ENCODE peak calls at places on chromosomes 16 and 17, in seven cellular contexts. Q is osteoblast, B is thoracic aorta, S is GM23338, R is fibroblast of lung, D is AG10803, P is testis. L is an unnamed sample.

GRCh38 chr17:31739300-31739699 is 119.7 kb downstream of the COPRS start:
- DNase-seq in R (peak; percentile 84), Q (no peak), P (no peak), D (peak; percentile 94), B (no peak), S (no peak), L (peak; percentile 59)

GRCh38 chr17:44086364-44087311 is 16.1 kb downstream of the G6PC3 start:
- DNase-seq in R (peak; percentile 85), Q (peak; percentile 99), P (peak; percentile 57), S (peak; percentile 52), D (peak; percentile 88), B (peak; percentile 39), L (peak; percentile 75)

GRCh38 chr16:17395849-17396480 is 74.8 kb downstream of the XYLT1 start:
- DNase-seq in B (no peak), S (no peak), R (peak; percentile 51), D (peak; percentile 68), P (peak; percentile 68), Q (peak; percentile 18), L (no peak)

GRCh38 chr17:29179232-29180036 is 764 bp downstream of the MYO18A start:
- DNase-seq in B (no peak), P (peak; percentile 56), D (no peak), Q (peak; percentile 87), R (no peak), S (peak; percentile 94), L (no peak)

GRCh38 chr17:21368545-21369246 is 7.5 kb upstream of the KCNJ12 start:
- DNase-seq in Q (no peak), D (no peak), P (no peak), S (no peak), B (no peak), R (no peak), L (no peak)

GRCh38 chr16:88063201-88063773 is 112.1 kb downstream of the BANP start:
- DNase-seq in B (no peak), Q (peak; percentile 98), P (peak; percentile 38), D (peak; percentile 98), R (peak; percentile 91), S (no peak), L (peak; percentile 42)

GRCh38 chr17:67441052-67441738 is 64.1 kb downstream of the PITPNC1 start:
- DNase-seq in R (peak; percentile 53), S (no peak), B (peak; percentile 6), D (peak; percentile 78), P (no peak), Q (peak; percentile 72), L (peak; percentile 21)

GRCh38 chr16:27800817-27801216 is 250.9 kb downstream of the KATNIP start:
- DNase-seq in B (no peak), S (no peak), Q (peak; percentile 54), P (no peak), D (no peak), R (no peak), L (no peak)

GRCh38 chr16:81697886-81698635 is 81.0 kb upstream of the PLCG2 start:
- DNase-seq in R (peak; percentile 55), P (no peak), S (no peak), D (no peak), Q (no peak), B (no peak), L (no peak)

GRCh38 chr17:47957591-47958490 is at the start of gene PRR15L:
- DNase-seq in Q (no peak), B (no peak), S (peak; percentile 81), D (no peak), P (no peak), R (no peak), L (no peak)

GRCh38 chr16:2486645-2487516 is 12.0 kb downstream of the TBC1D24 start:
- DNase-seq in S (no peak), R (no peak), D (no peak), B (no peak), P (peak; percentile 81), Q (peak; percentile 76), L (no peak)

GRCh38 chr17:40475234-40476210 is 25.9 kb downstream of the TNS4 start:
- DNase-seq in Q (peak; percentile 66), R (no peak), P (no peak), B (no peak), D (no peak), S (no peak), L (no peak)

GRCh38 chr16:52526429-52526828 is 20.5 kb downstream of the TOX3 start:
- DNase-seq in S (peak; percentile 41), P (no peak), Q (no peak), B (no peak), D (no peak), R (no peak), L (no peak)

GRCh38 chr16:67668495-67669157 is 2.0 kb downstream of the C16orf86 start:
- DNase-seq in Q (peak; percentile 69), P (no peak), B (no peak), R (no peak), D (no peak), S (no peak), L (no peak)

GRCh38 chr16:87953308-87954208 is 2.3 kb downstream of the BANP start:
- DNase-seq in P (no peak), S (no peak), R (no peak), D (no peak), B (no peak), Q (no peak), L (no peak)

DNA sequence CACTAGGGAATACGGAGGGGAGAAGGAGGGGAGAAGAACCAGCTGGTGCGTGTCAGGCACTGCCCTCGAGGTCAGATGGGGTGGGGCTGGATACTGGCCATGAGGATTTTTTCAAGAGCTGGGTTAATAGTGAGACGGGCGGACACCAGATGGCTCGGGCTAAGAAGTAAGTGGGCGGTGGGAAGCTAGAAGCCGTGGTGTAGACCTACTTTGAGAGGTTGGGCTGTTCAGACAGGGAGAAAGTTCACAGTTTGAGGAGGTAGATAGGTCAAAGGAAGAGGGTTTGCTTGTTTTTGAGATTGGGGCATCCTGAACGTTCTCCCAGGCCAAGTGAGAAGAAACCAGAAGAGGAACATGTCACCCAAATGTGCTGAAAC is 303.9 kb downstream of the SEC14L1 start:
- DNase-seq in B (no peak), D (peak; percentile 71), S (no peak), R (peak; percentile 92), P (peak; percentile 55), Q (peak; percentile 94), L (no peak)
- H3K4me3 ChIP-seq in B (no peak overlapping the region), D (no peak overlapping the region), S (no peak overlapping the region), R (no peak overlapping the region), P (no peak overlapping the region), Q (no peak overlapping the region), L (no peak overlapping the region)

GRCh38 chr16:24838554-24839266 is 7.1 kb upstream of the SLC5A11 start:
- DNase-seq in P (peak; percentile 80), D (peak; percentile 63), R (peak; percentile 63), B (peak; percentile 19), Q (peak; percentile 92), S (no peak), L (no peak)

GRCh38 chr16:24836836-24837235 is 8.9 kb upstream of the SLC5A11 start:
- DNase-seq in D (no peak), P (no peak), B (no peak), R (no peak), Q (no peak), S (no peak), L (no peak)

GRCh38 chr16:24833352-24833751 is 12.4 kb upstream of the SLC5A11 start:
- DNase-seq in Q (no peak), B (no peak), R (no peak), P (no peak), S (no peak), D (no peak), L (no peak)

GRCh38 chr16:24837969-24838368 is 7.8 kb upstream of the SLC5A11 start:
- DNase-seq in B (no peak), S (no peak), D (no peak), Q (no peak), R (no peak), P (no peak), L (no peak)

DNA sequence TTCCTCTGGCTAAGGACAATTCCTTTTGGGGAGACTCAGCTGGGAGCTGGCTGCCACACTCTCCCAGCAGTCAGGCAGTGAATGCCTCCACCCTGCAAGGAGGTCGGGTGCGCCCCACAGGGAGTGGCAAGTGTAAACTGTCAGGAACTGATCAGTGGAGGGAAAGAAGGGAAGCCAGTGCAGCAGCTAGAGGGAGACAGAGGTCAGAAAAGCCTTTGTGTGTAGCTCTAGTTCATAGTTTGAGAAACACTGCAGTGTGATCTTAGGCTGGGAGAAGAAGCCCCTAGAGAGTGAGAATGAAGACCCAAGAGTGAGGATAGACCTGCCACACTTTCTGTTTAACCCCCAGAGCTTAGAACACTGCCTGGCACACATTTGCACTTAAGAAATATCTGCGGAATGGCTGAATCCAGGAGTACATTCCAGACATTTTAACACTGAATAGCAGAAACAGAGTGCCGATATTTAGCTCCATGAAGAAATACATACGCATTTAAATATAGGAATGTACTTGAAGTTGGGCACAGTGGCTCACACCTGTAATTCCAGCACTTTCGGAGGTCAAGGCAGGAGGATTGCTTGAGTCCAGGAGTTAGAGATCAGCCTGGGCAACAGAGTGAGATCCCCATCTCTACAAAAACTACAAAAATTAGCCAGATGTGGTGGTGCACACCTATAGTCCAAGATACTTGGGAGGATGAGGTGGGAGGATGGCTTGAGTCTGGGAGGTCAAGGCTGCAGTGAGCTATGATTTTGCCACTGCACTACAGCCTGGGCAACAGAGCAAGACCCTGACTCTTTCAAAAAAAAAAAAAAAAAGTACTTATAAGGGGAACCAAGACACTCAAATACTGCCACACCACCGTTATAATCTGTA is 11.1 kb upstream of the SLC5A11 start:
- DNase-seq in B (no peak), Q (peak; percentile 68), R (peak; percentile 64), S (peak; percentile 73), D (peak; percentile 29), P (peak; percentile 58), L (no peak)
- TF ChIP-seq CTCF in B (no peak), Q (peak; percentile 72), R (peak; percentile 87), S (peak; percentile 85), D (peak; percentile 71), P (peak; percentile 32), L (peak; percentile 84)

GRCh38 chr17:42288985-42289862 is 926 bp downstream of the STAT5A start:
- DNase-seq in S (peak; percentile 62), B (no peak), D (no peak), P (peak; percentile 52), Q (peak; percentile 77), R (no peak), L (no peak)
- H3K4me3 ChIP-seq in S (peak overlapping the region; percentile 66), B (peak overlapping the region; percentile 91), D (peak overlapping the region; percentile 54), P (peak overlapping the region; percentile 69), Q (peak overlapping the region; percentile 78), R (no peak overlapping the region), L (peak overlapping the region; percentile 49)

DNA sequence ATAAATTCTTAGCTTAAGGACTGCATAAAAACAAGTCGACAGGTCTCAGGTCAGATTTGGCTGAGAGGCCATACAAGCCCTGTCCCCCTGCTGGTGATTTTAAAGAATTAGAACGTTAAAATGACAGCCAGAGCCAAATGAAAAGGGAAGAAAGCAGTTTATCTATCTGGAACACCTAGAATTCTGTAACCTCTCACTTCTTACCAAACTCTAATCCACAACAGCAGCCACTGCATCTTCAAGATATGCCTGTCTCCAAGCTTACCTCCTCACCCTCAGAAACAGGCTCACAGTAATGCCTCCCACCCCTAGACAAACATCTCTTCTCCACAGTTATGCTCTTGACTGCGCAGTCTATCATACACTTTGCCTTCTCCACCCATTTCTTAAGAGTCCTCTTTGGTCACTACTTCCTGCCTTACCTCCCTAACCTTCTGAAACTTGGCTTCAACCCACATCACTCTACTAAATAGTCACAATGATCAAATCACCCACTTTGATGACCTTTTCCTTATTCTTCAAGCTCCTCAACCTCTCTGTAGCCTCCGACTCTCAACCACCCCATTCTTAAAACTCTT is 14.2 kb downstream of the ANKFY1 start:
- DNase-seq in B (no peak), P (no peak), R (peak; percentile 60), Q (peak; percentile 79), S (peak; percentile 81), D (peak; percentile 56), L (no peak)
- TF ChIP-seq CTCF in B (peak; percentile 48), P (peak; percentile 23), R (peak; percentile 57), Q (peak; percentile 61), S (peak; percentile 52), D (peak; percentile 64), L (peak; percentile 63)